ENCODE peak calls at places on chromosomes 11 and 22, in nine cellular contexts. B is NCI-H146; M is NCI-H1694 treated with DMSO at 0.1 percent for 48 hours; Q is GM04503; N is amniotic stem cell; H is osteocyte; K is A549; Y is NCI-H748 treated with DMSO at 0.1 percent for 48 hours; O is stimulated activated CD4-positive, alpha-beta T cell treated with anti-CD3 and anti-CD28 coated beads, Interleukin-4, amount 100 ng/mL, for 4 hours. I is an unnamed sample.

GRCh38 chr11:100687032-100687629 is at the start of gene ARHGAP42:
- DNase-seq in O (no peak), N (no peak), Q (no peak), Y (no peak), K (peak), M (no peak), H (peak), B (no peak), I (peak)

GRCh38 chr11:79439430-79439892 is 1.4 kb downstream of the TENM4 start:
- DNase-seq in Y (no peak), O (no peak), B (no peak), H (no peak), M (peak), Q (no peak), K (no peak), N (no peak), I (peak)

GRCh38 chr22:29470159-29470855 is 9.7 kb upstream of the NEFH start:
- DNase-seq in Y (peak), M (no peak), H (peak), K (peak), O (peak), Q (no peak), B (peak), N (no peak), I (peak)

GRCh38 chr22:43996170-43996980 is 27.7 kb upstream of the PARVB start:
- DNase-seq in Y (no peak), M (no peak), H (no peak), B (no peak), O (peak), K (no peak), Q (no peak), N (no peak), I (no peak)

GRCh38 chr22:25658641-25659040 is 83.3 kb upstream of the MYO18B start:
- DNase-seq in O (no peak), Q (no peak), K (no peak), B (no peak), H (no peak), M (no peak), Y (no peak), N (no peak), I (no peak)

GRCh38 chr22:36348760-36349159 is 39.0 kb downstream of the MYH9 start:
- DNase-seq in H (no peak), Q (no peak), O (no peak), M (no peak), B (no peak), N (no peak), Y (no peak), K (no peak), I (no peak)

GRCh38 chr22:50656122-50657070 is 16.2 kb upstream of the SHANK3 start:
- DNase-seq in O (no peak), M (no peak), H (peak), Q (peak), Y (no peak), B (no peak), K (peak), N (peak), I (no peak)

GRCh38 chr11:123690490-123690889 is 36.1 kb upstream of the SCN3B start:
- DNase-seq in H (no peak), O (no peak), M (no peak), B (no peak), Q (no peak), K (peak), Y (no peak), N (no peak), I (no peak)

GRCh38 chr22:44402196-44403111 is 89.7 kb upstream of the SHISAL1 start:
- DNase-seq in O (no peak), H (no peak), K (no peak), Y (no peak), Q (no peak), B (no peak), N (no peak), M (no peak), I (peak)

GRCh38 chr11:122853971-122854446 is 15.7 kb downstream of the CRTAM start:
- DNase-seq in Y (peak), H (no peak), K (peak), M (peak), B (peak), N (peak), Q (peak), O (no peak), I (peak)

GRCh38 chr11:34080609-34081008 is 24.8 kb upstream of the NAT10 start:
- DNase-seq in Q (no peak), N (no peak), M (no peak), Y (no peak), B (no peak), K (no peak), O (no peak), H (no peak), I (no peak)

GRCh38 chr11:10379022-10379421 is 74.1 kb downstream of the ADM start:
- DNase-seq in K (peak), Y (no peak), Q (no peak), O (no peak), H (no peak), N (no peak), M (no peak), B (no peak), I (no peak)

GRCh38 chr11:111676878-111677585 is 74.8 kb downstream of the SIK2 start:
- DNase-seq in Q (peak), K (no peak), M (no peak), B (no peak), H (no peak), Y (no peak), O (no peak), N (no peak), I (no peak)

GRCh38 chr11:45779602-45780001 is 25.3 kb upstream of the SLC35C1 start:
- DNase-seq in N (no peak), Y (no peak), O (no peak), K (no peak), M (no peak), H (no peak), Q (no peak), B (no peak), I (no peak)

GRCh38 chr11:74470526-74470925 is 3.2 kb upstream of the KCNE3 start:
- DNase-seq in H (no peak), O (no peak), N (no peak), M (peak), K (no peak), Y (no peak), B (no peak), Q (no peak), I (no peak)

GRCh38 chr11:132734217-132734616 is 798.1 kb downstream of the OPCML start:
- DNase-seq in K (no peak), O (no peak), B (no peak), M (no peak), N (no peak), H (no peak), Q (peak), Y (no peak), I (no peak)

GRCh38 chr11:9862981-9863380 is 199.1 kb downstream of the SWAP70 start:
- DNase-seq in M (no peak), N (no peak), Q (no peak), B (peak), K (no peak), H (no peak), O (no peak), Y (no peak), I (no peak)

GRCh38 chr11:64588701-64589100 is 2.3 kb upstream of the SLC22A12 start:
- DNase-seq in Q (no peak), B (no peak), O (no peak), H (no peak), K (no peak), Y (no peak), M (no peak), N (no peak), I (no peak)

GRCh38 chr22:33329398-33329797 is 271.2 kb upstream of the SYN3 start:
- DNase-seq in K (no peak), Q (no peak), Y (no peak), N (no peak), O (no peak), M (no peak), B (no peak), H (no peak), I (no peak)

GRCh38 chr11:70501933-70502540 is 103.7 kb downstream of the CTTN start:
- DNase-seq in Q (no peak), Y (no peak), O (no peak), M (no peak), N (no peak), B (no peak), H (no peak), K (no peak), I (no peak)

GRCh38 chr11:23755769-23756168 is 741.1 kb upstream of the LUZP2 start:
- DNase-seq in Y (no peak), K (no peak), M (no peak), B (no peak), O (no peak), N (no peak), H (no peak), Q (no peak), I (no peak)

GRCh38 chr22:28029201-28029948 is 110.3 kb upstream of the PITPNB start:
- DNase-seq in Y (peak), O (no peak), Q (no peak), B (peak), K (no peak), N (no peak), M (peak), H (peak), I (no peak)

GRCh38 chr22:44023404-44024287 is 456 bp upstream of the PARVB start:
- DNase-seq in K (no peak), Y (no peak), O (peak), B (peak), H (no peak), Q (no peak), M (no peak), N (no peak), I (peak)

GRCh38 chr22:23782649-23783048 is 4.1 kb upstream of the SMARCB1 start:
- DNase-seq in Q (no peak), O (no peak), K (no peak), Y (no peak), N (no peak), M (no peak), B (no peak), H (no peak), I (no peak)

GRCh38 chr11:46386674-46387073 is 4.9 kb downstream of the CHRM4 start:
- DNase-seq in H (no peak), M (no peak), O (no peak), B (no peak), K (no peak), N (no peak), Y (no peak), Q (no peak), I (no peak)

GRCh38 chr11:96228472-96228871 is 114.5 kb downstream of the MAML2 start:
- DNase-seq in N (peak), B (no peak), M (no peak), H (peak), Q (no peak), O (no peak), K (no peak), Y (no peak), I (peak)

GRCh38 chr11:134155946-134156865 is 67.6 kb downstream of the NCAPD3 start:
- DNase-seq in K (no peak), H (peak), M (no peak), Y (no peak), B (no peak), O (no peak), Q (no peak), N (no peak), I (no peak)

GRCh38 chr11:48095779-48096470 is 115.6 kb downstream of the PTPRJ start:
- DNase-seq in O (no peak), N (no peak), H (peak), K (no peak), M (no peak), Q (no peak), Y (no peak), B (no peak), I (no peak)

GRCh38 chr11:75349540-75350116 is 1.8 kb downstream of the ARRB1 start:
- DNase-seq in O (no peak), H (no peak), N (no peak), M (no peak), Q (no peak), Y (no peak), B (no peak), K (no peak), I (no peak)

GRCh38 chr11:121928597-121929580 is 187.1 kb downstream of the BLID start:
- DNase-seq in N (no peak), Y (no peak), B (no peak), Q (no peak), M (no peak), H (no peak), K (no peak), O (no peak), I (peak)

GRCh38 chr22:46280999-46281623 is 13.3 kb downstream of the TTC38 start:
- DNase-seq in M (no peak), Y (no peak), N (no peak), Q (no peak), H (no peak), K (no peak), O (no peak), B (no peak), I (no peak)

GRCh38 chr11:7969756-7970646 is 4.8 kb upstream of the NLRP10 start:
- DNase-seq in K (no peak), H (no peak), B (no peak), O (no peak), Y (no peak), M (no peak), Q (no peak), N (no peak), I (no peak)

GRCh38 chr22:29117799-29118477 is 45.1 kb downstream of the KREMEN1 start:
- DNase-seq in Y (no peak), B (no peak), N (no peak), Q (no peak), K (no peak), H (no peak), M (no peak), O (no peak), I (no peak)

GRCh38 chr11:8810331-8811301 is 100.4 kb upstream of the AKIP1 start:
- DNase-seq in B (peak), N (peak), M (no peak), H (peak), Q (no peak), O (no peak), K (no peak), Y (peak), I (no peak)

GRCh38 chr11:70763606-70764005 is 365.3 kb downstream of the CTTN start:
- DNase-seq in N (no peak), O (no peak), H (no peak), M (no peak), B (no peak), Q (peak), K (no peak), Y (no peak), I (no peak)